ENCODE peak calls at places on chromosomes 13 and 19, in nine cellular contexts. G is CD8-positive, alpha-beta memory T cell; R is cerebellum; Y is uterus; O is natural killer cell; Q is RPMI8226; E is globus pallidus; S is stimulated activated effector memory CD8-positive, alpha-beta T cell treated with anti-CD3 and anti-CD28 coated beads, Interleukin-12 subunit alpha, Interleukin-12 subunit beta, amount 100 ng/mL, for 72 hours; F is T-helper 1 cell. U is an unnamed sample.

GRCh38 chr19:8593931-8594330 is 16.6 kb downstream of the ADAMTS10 start:
- DNase-seq in R (no peak), Y (no peak), Q (no peak), G (no peak), E (no peak), O (no peak), F (no peak), S (no peak), U (no peak)

GRCh38 chr19:377801-378581 is 31.0 kb downstream of the C2CD4C start:
- DNase-seq in G (no peak), O (no peak), Q (no peak), R (no peak), S (no peak), Y (no peak), E (no peak), F (no peak), U (no peak)

GRCh38 chr19:31562916-31563626 is 213.8 kb upstream of the TSHZ3 start:
- DNase-seq in G (no peak), R (no peak), S (no peak), Q (no peak), Y (no peak), F (no peak), O (no peak), E (no peak), U (no peak)

GRCh38 chr19:29872224-29872731 is 60.5 kb downstream of the CCNE1 start:
- DNase-seq in G (no peak), O (no peak), E (no peak), Y (no peak), F (no peak), R (peak; percentile 69), Q (peak; percentile 16), S (no peak), U (peak; percentile 37)

GRCh38 chr13:113502686-113503085 is 12.2 kb upstream of the DCUN1D2 start:
- DNase-seq in O (no peak), R (no peak), E (no peak), Y (no peak), F (no peak), S (no peak), G (no peak), Q (no peak), U (no peak)

GRCh38 chr13:44068169-44068568 is 188.5 kb downstream of the LACC1 start:
- DNase-seq in E (no peak), Y (no peak), S (no peak), G (no peak), R (no peak), O (no peak), Q (no peak), F (no peak), U (no peak)

GRCh38 chr19:16660763-16661479 is at the start of gene TMEM38A:
- DNase-seq in R (no peak), S (peak; percentile 42), O (peak; percentile 52), Q (peak; percentile 70), Y (peak; percentile 26), E (peak; percentile 35), G (peak; percentile 42), F (peak; percentile 61), U (no peak)

GRCh38 chr19:1513492-1514294 is 874 bp upstream of the ADAMTSL5 start:
- DNase-seq in F (peak; percentile 67), S (peak; percentile 71), E (no peak), O (peak; percentile 62), Q (peak; percentile 83), G (peak; percentile 64), Y (peak; percentile 42), R (no peak), U (no peak)

GRCh38 chr19:9962623-9963290 is 26.4 kb upstream of the OLFM2 start:
- DNase-seq in R (no peak), Q (no peak), O (no peak), F (no peak), Y (no peak), E (no peak), S (no peak), G (no peak), U (no peak)

GRCh38 chr19:23436944-23437343 is 41.7 kb upstream of the ZNF91 start:
- DNase-seq in F (no peak), Y (no peak), G (no peak), E (no peak), R (no peak), S (no peak), Q (peak; percentile 34), O (no peak), U (no peak)

GRCh38 chr19:42276821-42277220 is 7.8 kb downstream of the CIC start:
- DNase-seq in R (no peak), E (no peak), Y (no peak), O (no peak), Q (no peak), F (no peak), G (no peak), S (no peak), U (no peak)

GRCh38 chr13:113792236-113792770 is 33.3 kb downstream of the TMEM255B start:
- DNase-seq in G (no peak), S (no peak), O (no peak), Y (no peak), R (no peak), Q (no peak), E (no peak), F (no peak), U (peak; percentile 20)

GRCh38 chr13:28376604-28377003 is 118.3 kb downstream of the FLT1 start:
- DNase-seq in O (no peak), F (no peak), G (no peak), R (no peak), S (no peak), E (no peak), Y (no peak), Q (peak; percentile 3), U (no peak)

GRCh38 chr13:92407858-92408257 is 818.7 kb upstream of the GPC6 start:
- DNase-seq in R (no peak), Y (no peak), O (no peak), F (no peak), E (no peak), G (no peak), S (no peak), Q (no peak), U (no peak)

GRCh38 chr13:113187263-113187669 is 21.2 kb downstream of the PCID2 start:
- DNase-seq in Q (no peak), E (peak; percentile 73), F (no peak), G (no peak), S (no peak), O (no peak), Y (peak; percentile 71), R (no peak), U (peak; percentile 88)

GRCh38 chr13:54599413-54599812 is 1570.8 kb downstream of the OLFM4 start:
- DNase-seq in Y (no peak), S (no peak), Q (no peak), O (no peak), E (no peak), R (no peak), F (no peak), G (no peak), U (no peak)

GRCh38 chr13:41587490-41587889 is 130.1 kb downstream of the RGCC start:
- DNase-seq in R (no peak), E (peak; percentile 42), Y (no peak), G (no peak), F (no peak), O (no peak), Q (no peak), S (no peak), U (no peak)

GRCh38 chr19:35315883-35316282 is 13.1 kb upstream of the CD22 start:
- DNase-seq in Q (no peak), G (no peak), F (no peak), R (no peak), O (no peak), S (no peak), Y (no peak), E (no peak), U (no peak)

GRCh38 chr19:47260476-47260875 is 4.2 kb downstream of the CCDC9 start:
- DNase-seq in Q (no peak), Y (no peak), R (no peak), E (no peak), F (no peak), S (no peak), G (no peak), O (no peak), U (no peak)

GRCh38 chr13:113918981-113919646 is 54.8 kb downstream of the C13orf46 start:
- DNase-seq in E (no peak), Q (peak; percentile 62), Y (no peak), O (no peak), G (no peak), S (no peak), F (no peak), R (no peak), U (no peak)

GRCh38 chr19:42528354-42529247 is at the start of gene CEACAM1:
- DNase-seq in G (no peak), O (no peak), F (peak; percentile 26), Q (no peak), E (no peak), Y (peak; percentile 21), R (no peak), S (no peak), U (no peak)

GRCh38 chr13:35732565-35732964 is 256.1 kb upstream of the MAB21L1 start:
- DNase-seq in S (no peak), G (no peak), O (no peak), Q (no peak), E (no peak), Y (no peak), F (no peak), R (no peak), U (no peak)

GRCh38 chr13:33727356-33728083 is 90.4 kb upstream of the RFC3 start:
- DNase-seq in F (no peak), O (no peak), S (no peak), Y (no peak), G (no peak), R (no peak), E (no peak), Q (peak; percentile 14), U (no peak)

GRCh38 chr19:47377801-47378200 is 28.7 kb downstream of the DHX34 start:
- DNase-seq in O (no peak), F (no peak), S (no peak), E (no peak), R (no peak), Q (no peak), G (no peak), Y (no peak), U (no peak)

GRCh38 chr19:55617426-55617825 is 6.9 kb downstream of the ZNF784 start:
- DNase-seq in E (no peak), O (no peak), G (no peak), Y (no peak), R (no peak), S (no peak), Q (no peak), F (no peak), U (no peak)

GRCh38 chr19:5873617-5874199 is 3.4 kb upstream of the FUT5 start:
- DNase-seq in E (no peak), Y (no peak), G (no peak), R (no peak), S (no peak), O (no peak), F (no peak), Q (no peak), U (no peak)

GRCh38 chr13:45269204-45269603 is 68.4 kb upstream of the KCTD4 start:
- DNase-seq in O (no peak), R (no peak), F (no peak), G (no peak), Y (no peak), E (no peak), S (no peak), Q (no peak), U (no peak)

GRCh38 chr13:38223093-38223492 is 126.6 kb upstream of the UFM1 start:
- DNase-seq in G (no peak), Y (peak; percentile 19), S (no peak), F (no peak), R (no peak), E (peak; percentile 5), Q (no peak), O (no peak), U (no peak)

GRCh38 chr19:48341515-48342413 is 16.4 kb downstream of the EMP3 start:
- DNase-seq in E (no peak), Y (no peak), R (no peak), O (no peak), G (no peak), Q (no peak), F (no peak), S (no peak), U (no peak)

GRCh38 chr19:1837625-1838105 is 10.6 kb downstream of the REXO1 start:
- DNase-seq in R (no peak), F (peak; percentile 51), E (no peak), Q (peak; percentile 24), O (peak; percentile 61), Y (no peak), G (peak; percentile 52), S (peak; percentile 73), U (no peak)

GRCh38 chr19:41877916-41878905 is 1.1 kb downstream of the CD79A start:
- DNase-seq in G (no peak), F (no peak), S (no peak), Q (no peak), O (no peak), Y (no peak), R (no peak), E (no peak), U (peak; percentile 63)

U was measured in CD14-positive monocyte.